ENCODE peak calls at places on chromosome 22, in eight cellular contexts. B is endothelial cell, Q is IMR-90, Y is astrocyte of the spinal cord, A is Peyer's patch, H is omental fat pad, L is GM23338, Z is body of pancreas. V is an unnamed sample.

GRCh38 chr22:34414467-34415440 is 494.5 kb upstream of the LARGE1 start:
- DNase-seq in A (no peak), Z (peak), B (peak), L (peak), H (no peak), Y (no peak), Q (no peak), V (no peak)

GRCh38 chr22:28799834-28800307 is 498 bp downstream of the XBP1 start:
- DNase-seq in Q (peak), A (peak), L (peak), Y (peak), Z (peak), H (no peak), B (peak), V (peak)

GRCh38 chr22:33105501-33105911 is 47.3 kb upstream of the SYN3 start:
- DNase-seq in Q (peak), A (no peak), H (no peak), Y (no peak), Z (no peak), L (no peak), B (no peak), V (no peak)

GRCh38 chr22:37922177-37922576 is 16.1 kb downstream of the MICALL1 start:
- DNase-seq in Y (no peak), Z (no peak), L (no peak), Q (no peak), A (no peak), B (no peak), H (no peak), V (no peak)

GRCh38 chr22:27745154-27745553 is 56.4 kb downstream of the MN1 start:
- DNase-seq in A (no peak), L (no peak), Y (no peak), H (no peak), Q (no peak), Z (no peak), B (no peak), V (no peak)

GRCh38 chr22:46050916-46051614 is 74.1 kb upstream of the WNT7B start:
- DNase-seq in L (no peak), Q (no peak), Z (peak), A (no peak), H (peak), Y (no peak), B (no peak), V (no peak)

GRCh38 chr22:47474895-47475294 is 712.4 kb downstream of the TBC1D22A start:
- DNase-seq in B (no peak), Y (peak), H (no peak), Q (no peak), A (no peak), Z (no peak), L (no peak), V (no peak)

GRCh38 chr22:47113880-47114415 is 351.5 kb downstream of the TBC1D22A start:
- DNase-seq in Z (no peak), A (no peak), H (no peak), Y (no peak), L (no peak), B (no peak), Q (no peak), V (no peak)

GRCh38 chr22:46791201-46791731 is 28.8 kb downstream of the TBC1D22A start:
- DNase-seq in B (no peak), Z (peak), H (no peak), L (no peak), Y (peak), Q (peak), A (peak), V (no peak)

GRCh38 chr22:17265649-17266248 is 46.5 kb upstream of the ADA2 start:
- DNase-seq in L (no peak), Y (no peak), B (no peak), Z (no peak), Q (no peak), H (no peak), A (no peak), V (no peak)

GRCh38 chr22:50261615-50262459 is at the start of gene MAPK12:
- DNase-seq in H (no peak), L (peak), Q (no peak), Z (no peak), A (no peak), B (no peak), Y (no peak), V (peak)

GRCh38 chr22:39243443-39244072 is 1.2 kb downstream of the PDGFB start:
- DNase-seq in H (no peak), Z (peak), L (peak), A (no peak), B (no peak), Q (no peak), Y (no peak), V (no peak)

GRCh38 chr22:31906086-31906485 is 38.2 kb upstream of the YWHAH start:
- DNase-seq in B (no peak), L (no peak), H (no peak), A (no peak), Y (no peak), Q (no peak), Z (no peak), V (no peak)

GRCh38 chr22:44405661-44406060 is 92.4 kb downstream of the RTL6 start:
- DNase-seq in Q (no peak), Z (no peak), L (no peak), H (peak), B (no peak), A (no peak), Y (no peak), V (no peak)

GRCh38 chr22:42169055-42169469 is 38.5 kb upstream of the CYP2D6 start:
- DNase-seq in Q (peak), H (peak), A (peak), B (peak), L (peak), Z (peak), Y (peak), V (peak)

GRCh38 chr22:31577711-31578110 is 81.4 kb downstream of the SFI1 start:
- DNase-seq in Y (no peak), Q (no peak), B (no peak), L (no peak), H (no peak), Z (no peak), A (no peak), V (no peak)

GRCh38 chr22:34105461-34106062 is 185.3 kb upstream of the LARGE1 start:
- DNase-seq in B (peak), A (peak), H (peak), Z (peak), L (peak), Q (no peak), Y (no peak), V (peak)

GRCh38 chr22:23837911-23838685 is 708 bp downstream of the DERL3 start:
- DNase-seq in H (no peak), Y (no peak), A (no peak), L (peak), Z (no peak), Q (no peak), B (no peak), V (no peak)
- TF ChIP-seq CTCF in H (no peak), Y (no peak), A (no peak), L (no peak), Z (no peak), Q (no peak), B (no peak), V (no peak)

DNA sequence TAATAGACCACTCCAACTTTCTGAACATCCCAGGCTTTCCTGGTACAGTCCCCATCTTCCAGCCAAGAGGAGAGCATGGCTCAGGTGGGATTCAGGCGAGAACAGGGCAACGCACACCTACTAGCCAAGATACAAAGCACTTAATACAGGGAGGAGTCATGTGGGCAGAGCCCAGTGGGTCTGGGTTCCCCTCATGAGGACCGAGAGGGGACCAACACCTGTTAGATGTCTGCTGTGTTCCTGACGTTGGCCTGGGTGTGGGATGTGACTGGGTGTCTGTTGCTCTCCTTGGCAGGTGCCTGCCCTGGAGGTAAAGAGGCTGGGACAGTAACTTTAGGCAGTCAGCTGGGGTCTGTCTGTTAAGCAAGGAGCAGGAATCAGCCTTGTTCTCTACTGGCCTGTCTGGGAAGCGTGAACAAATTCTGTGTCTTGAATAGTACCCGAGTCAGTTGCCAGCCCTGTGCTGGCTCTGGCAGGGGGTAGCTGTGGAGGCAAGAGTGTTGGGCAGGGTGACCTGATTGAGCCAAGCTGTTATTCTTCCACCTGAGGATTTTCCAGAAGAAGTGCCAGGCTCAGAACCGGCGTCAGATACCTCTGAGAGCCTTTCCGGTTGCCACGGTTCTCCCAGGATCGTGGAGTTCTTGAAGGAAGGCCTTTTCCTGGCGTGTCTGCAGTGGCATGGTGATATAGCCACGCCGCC is 56.3 kb downstream of the BCR start:
- DNase-seq in A (no peak), B (no peak), Q (no peak), Z (no peak), Y (no peak), L (no peak), H (no peak), V (no peak)
- TF ChIP-seq CTCF in A (no peak), B (no peak), Q (no peak), Z (no peak), Y (no peak), L (no peak), H (no peak), V (no peak)

DNA sequence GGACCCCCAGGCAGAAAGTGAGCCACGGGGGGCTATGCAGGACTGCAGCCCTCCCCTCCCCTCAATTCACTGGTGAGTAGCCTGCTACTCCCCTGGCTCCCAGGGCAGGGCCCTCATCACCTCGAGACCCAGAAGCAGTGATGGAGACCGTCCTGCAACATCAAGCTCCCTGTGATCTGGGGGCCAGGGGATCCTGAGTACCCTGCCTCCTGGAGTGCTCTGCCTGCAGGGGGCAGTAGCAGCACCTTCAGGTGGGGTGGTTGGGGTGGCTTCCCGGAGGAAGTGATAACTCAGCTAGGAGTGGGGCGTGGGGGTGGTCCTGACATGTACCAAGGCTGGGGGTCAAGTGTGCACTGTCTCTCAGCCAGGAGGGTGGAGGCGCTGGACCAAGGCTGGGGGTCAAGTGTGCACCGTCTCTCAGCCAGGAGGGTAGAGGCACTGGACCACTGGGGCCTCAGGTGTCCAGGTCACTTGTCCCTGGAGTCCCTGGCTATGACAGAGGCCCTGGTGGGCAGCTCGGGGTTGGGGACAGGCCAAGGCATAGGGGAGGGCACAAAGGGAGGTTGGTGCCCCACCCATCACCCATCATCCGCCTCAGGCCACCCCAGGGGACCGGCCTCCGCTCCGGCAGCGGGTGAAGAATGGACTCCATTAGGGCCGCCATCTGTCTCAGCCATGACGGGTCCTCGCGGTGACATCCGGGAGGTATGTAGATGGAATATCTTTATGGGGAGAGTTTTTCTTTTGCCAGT is 9.4 kb downstream of the RTN4R start:
- DNase-seq in A (no peak), L (peak), H (no peak), B (peak), Y (no peak), Z (no peak), Q (no peak), V (no peak)
- TF ChIP-seq CTCF in A (no peak), L (peak), H (no peak), B (peak), Y (peak), Z (no peak), Q (peak), V (peak)

GRCh38 chr22:36113121-36113520 is 47.4 kb downstream of the APOL3 start:
- DNase-seq in H (no peak), Y (no peak), L (no peak), B (no peak), Z (no peak), Q (no peak), A (no peak), V (no peak)
- TF ChIP-seq CTCF in H (no peak), Y (no peak), L (no peak), B (no peak), Z (no peak), Q (no peak), A (no peak), V (no peak)